ENCODE peak calls at places on chromosomes 16 and 17, in four cellular contexts. U is GM23248, Q is PC-3, O is neuronal stem cell. V is an unnamed sample.
A peak's percentile ranks its signal among the peaks of the same experiment; 100 is the strongest.

GRCh38 chr17:72618018-72618509 is 474.4 kb downstream of the SLC39A11 start:
- DNase-seq in U (peak; percentile 56), Q (peak; percentile 76), O (no peak), V (no peak)

GRCh38 chr17:252456-252855 is 71.0 kb upstream of the DOC2B start:
- DNase-seq in U (no peak), Q (no peak), O (no peak), V (no peak)

GRCh38 chr16:14344292-14344691 is 273.2 kb downstream of the MRTFB start:
- DNase-seq in U (no peak), Q (no peak), O (no peak), V (no peak)

GRCh38 chr17:66493283-66494019 is 191.0 kb downstream of the PRKCA start:
- DNase-seq in U (peak; percentile 88), Q (peak; percentile 56), O (no peak), V (peak; percentile 71)

GRCh38 chr17:75459590-75460267 is 3.3 kb downstream of the TMEM94 start:
- DNase-seq in U (no peak), Q (peak; percentile 85), O (no peak), V (no peak)

GRCh38 chr17:33651631-33652030 is 358.5 kb upstream of the ASIC2 start:
- DNase-seq in U (peak; percentile 24), Q (peak; percentile 4), O (no peak), V (peak; percentile 3)

GRCh38 chr17:31321481-31321880 is at the start of gene EVI2A:
- DNase-seq in U (peak; percentile 80), Q (peak; percentile 69), O (no peak), V (peak; percentile 76)

GRCh38 chr16:55505333-55506015 is 3.4 kb upstream of the LPCAT2 start:
- DNase-seq in U (no peak), Q (no peak), O (no peak), V (no peak)

GRCh38 chr17:72446525-72447250 is 325.9 kb downstream of the SOX9 start:
- DNase-seq in U (no peak), Q (no peak), O (no peak), V (peak; percentile 81)

GRCh38 chr16:29775742-29776408 is 2.2 kb upstream of the ZG16 start:
- DNase-seq in U (peak; percentile 43), Q (peak; percentile 52), O (no peak), V (peak; percentile 48)

GRCh38 chr17:35083071-35083470 is 19.6 kb upstream of the RFFL start:
- DNase-seq in U (no peak), Q (no peak), O (no peak), V (no peak)

GRCh38 chr17:36529121-36529520 is 5.5 kb downstream of the MYO19 start:
- DNase-seq in U (peak; percentile 85), Q (peak; percentile 65), O (no peak), V (peak; percentile 58)

GRCh38 chr16:23286131-23286532 is 16.0 kb upstream of the SCNN1B start:
- DNase-seq in U (peak; percentile 84), Q (peak; percentile 86), O (no peak), V (no peak)

GRCh38 chr17:41098476-41098875 is 534 bp upstream of the KRTAP4-8 start:
- DNase-seq in U (peak; percentile 76), Q (peak; percentile 57), O (no peak), V (no peak)

GRCh38 chr17:62824290-62825135 is 16.4 kb upstream of the MARCHF10 start:
- DNase-seq in U (peak; percentile 97), Q (peak; percentile 92), O (peak; percentile 61), V (peak; percentile 99)

GRCh38 chr16:15482068-15482747 is 47.8 kb downstream of the BMERB1 start:
- DNase-seq in U (peak; percentile 98), Q (peak; percentile 94), O (no peak), V (peak; percentile 98)

GRCh38 chr16:79426663-79427062 is 173.9 kb downstream of the MAF start:
- DNase-seq in U (no peak), Q (no peak), O (no peak), V (no peak)

GRCh38 chr17:29766796-29767327 is 144.2 kb upstream of the CORO6 start:
- DNase-seq in U (no peak), Q (no peak), O (no peak), V (peak; percentile 47)

GRCh38 chr16:8785408-8785807 is 12.0 kb downstream of the TMEM186 start:
- DNase-seq in U (no peak), Q (no peak), O (no peak), V (no peak)

GRCh38 chr16:47049901-47050583 is 76.6 kb upstream of the DNAJA2 start:
- DNase-seq in U (no peak), Q (no peak), O (no peak), V (no peak)

GRCh38 chr16:46832757-46833464 is 1.9 kb upstream of the C16orf87 start:
- DNase-seq in U (no peak), Q (no peak), O (no peak), V (no peak)

GRCh38 chr17:12815642-12816141 is 26.4 kb downstream of the ARHGAP44 start:
- DNase-seq in U (no peak), Q (no peak), O (no peak), V (no peak)

GRCh38 chr17:13601776-13602551 is at the start of gene HS3ST3A1:
- DNase-seq in U (peak; percentile 97), Q (peak; percentile 84), O (peak; percentile 85), V (peak; percentile 87)

GRCh38 chr17:34826332-34826731 is 134.9 kb downstream of the CCT6B start:
- DNase-seq in U (peak; percentile 41), Q (peak; percentile 44), O (no peak), V (no peak)

GRCh38 chr17:44536090-44536960 is 21.0 kb upstream of the FZD2 start:
- DNase-seq in U (peak; percentile 32), Q (no peak), O (no peak), V (peak; percentile 38)

GRCh38 chr17:13484020-13484419 is 117.7 kb downstream of the HS3ST3A1 start:
- DNase-seq in U (peak; percentile 75), Q (no peak), O (no peak), V (peak; percentile 74)

GRCh38 chr17:62096401-62096670 is 31.3 kb upstream of the MED13 start:
- DNase-seq in U (no peak), Q (no peak), O (no peak), V (no peak)

GRCh38 chr16:56273615-56274014 is 82.3 kb downstream of the GNAO1 start:
- DNase-seq in U (no peak), Q (no peak), O (no peak), V (no peak)

GRCh38 chr17:17919169-17920107 is 52.8 kb downstream of the TOM1L2 start:
- DNase-seq in U (peak; percentile 80), Q (peak; percentile 90), O (peak; percentile 65), V (peak; percentile 81)

GRCh38 chr17:3685174-3685812 is 10.7 kb downstream of the P2RX5 start:
- DNase-seq in U (no peak), Q (no peak), O (no peak), V (no peak)

GRCh38 chr17:610285-610684 is 104.4 kb downstream of the VPS53 start:
- DNase-seq in U (no peak), Q (no peak), O (no peak), V (no peak)

GRCh38 chr16:57484515-57485005 is 1.7 kb downstream of the DOK4 start:
- DNase-seq in U (no peak), Q (no peak), O (no peak), V (no peak)
- H2AFZ ChIP-seq in U (no peak overlapping the region), Q (no peak overlapping the region), O (no peak overlapping the region), V (no peak overlapping the region)

DNA sequence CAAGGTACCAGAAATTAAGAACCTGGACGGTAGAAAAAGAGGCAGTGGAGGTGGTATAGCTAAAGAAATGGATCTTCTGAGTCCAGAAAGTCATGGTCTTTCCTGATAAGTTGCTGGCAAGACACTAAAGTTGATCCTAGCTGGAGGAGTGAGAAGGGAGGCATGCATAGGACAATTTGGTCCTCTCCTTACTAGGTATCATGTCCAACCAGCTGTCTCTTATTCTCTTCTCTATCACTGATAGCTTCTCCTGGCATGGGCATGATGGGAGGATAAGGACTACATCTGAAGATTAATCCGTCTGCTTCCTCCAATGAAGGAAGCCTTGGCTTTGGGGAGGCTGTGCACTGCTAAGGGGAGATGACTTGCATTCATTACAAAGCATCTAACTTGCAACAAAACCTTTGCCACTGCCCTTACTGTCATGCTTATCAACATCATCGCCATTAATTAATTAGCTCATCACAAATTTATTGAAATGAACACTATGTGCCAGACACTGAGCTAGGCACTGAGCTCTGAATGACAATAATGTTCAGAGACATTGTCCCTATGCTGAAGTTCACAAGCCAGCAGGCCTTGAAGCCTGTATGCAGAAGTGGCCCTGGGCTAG is 3.1 kb upstream of the FAM117A start:
- DNase-seq in U (no peak), Q (no peak), O (no peak), V (no peak)
- H3K9ac ChIP-seq in U (no peak overlapping the region), Q (no peak overlapping the region), O (no peak overlapping the region), V (no peak overlapping the region)

GRCh38 chr17:57881143-57881542 is 31.3 kb upstream of the MRPS23 start:
- DNase-seq in U (peak; percentile 69), Q (no peak), O (no peak), V (peak; percentile 85)
- H3K4me1 ChIP-seq in U (peaks cover 57% of the 10 kb centered on the region), Q (peaks cover 49% of the 10 kb centered on the region), O (peaks cover 13% of the 10 kb centered on the region), V (peaks cover 38% of the 10 kb centered on the region)

GRCh38 chr16:1308036-1308976 is 1.1 kb upstream of the UBE2I start:
- DNase-seq in U (no peak), Q (peak; percentile 49), O (no peak), V (peak; percentile 33)
- H2AFZ ChIP-seq in U (peak overlapping the region; percentile 52), Q (peak overlapping the region; percentile 75), O (peak overlapping the region; percentile 95), V (no peak overlapping the region)

DNA sequence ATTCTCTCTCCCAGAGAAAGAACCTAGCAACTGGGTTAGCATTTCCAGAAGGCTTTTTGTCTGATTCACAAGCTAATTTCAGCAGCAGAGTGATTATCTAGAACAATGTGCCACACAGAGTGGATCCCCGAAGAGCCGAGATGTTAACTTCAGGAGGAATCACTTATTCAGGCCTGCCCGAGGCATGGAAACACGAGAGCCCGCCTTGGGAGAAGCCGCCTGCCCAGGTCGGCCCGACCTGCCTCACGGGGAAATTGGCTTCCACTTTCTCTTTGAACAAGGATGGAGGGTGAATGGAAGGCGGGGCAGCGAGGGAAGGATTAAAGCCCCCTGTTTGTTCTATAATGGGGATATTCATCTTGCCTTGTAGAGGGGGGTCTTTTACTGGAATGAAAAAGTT is 32.8 kb downstream of the NTN1 start:
- DNase-seq in U (no peak), Q (no peak), O (no peak), V (no peak)
- H3K9ac ChIP-seq in U (no peak overlapping the region), Q (no peak overlapping the region), O (no peak overlapping the region), V (no peak overlapping the region)

GRCh38 chr17:77473615-77474226 is 333.0 kb downstream of the SEC14L1 start:
- DNase-seq in U (peak; percentile 38), Q (peak; percentile 50), O (no peak), V (no peak)
- H3K4me1 ChIP-seq in U (peaks cover 79% of the 10 kb centered on the region), Q (peaks cover 60% of the 10 kb centered on the region), O (peaks cover 54% of the 10 kb centered on the region), V (peaks cover 69% of the 10 kb centered on the region)

GRCh38 chr16:70589998-70590471 is 56.3 kb upstream of the IL34 start:
- DNase-seq in U (peak; percentile 51), Q (no peak), O (no peak), V (peak; percentile 64)

GRCh38 chr16:70591609-70592008 is 54.8 kb upstream of the IL34 start:
- DNase-seq in U (no peak), Q (no peak), O (no peak), V (no peak)

GRCh38 chr16:70590722-70591438 is 55.5 kb upstream of the IL34 start:
- DNase-seq in U (no peak), Q (no peak), O (no peak), V (no peak)

GRCh38 chr16:70586731-70587130 is 59.6 kb upstream of the IL34 start:
- DNase-seq in U (no peak), Q (no peak), O (no peak), V (no peak)

DNA sequence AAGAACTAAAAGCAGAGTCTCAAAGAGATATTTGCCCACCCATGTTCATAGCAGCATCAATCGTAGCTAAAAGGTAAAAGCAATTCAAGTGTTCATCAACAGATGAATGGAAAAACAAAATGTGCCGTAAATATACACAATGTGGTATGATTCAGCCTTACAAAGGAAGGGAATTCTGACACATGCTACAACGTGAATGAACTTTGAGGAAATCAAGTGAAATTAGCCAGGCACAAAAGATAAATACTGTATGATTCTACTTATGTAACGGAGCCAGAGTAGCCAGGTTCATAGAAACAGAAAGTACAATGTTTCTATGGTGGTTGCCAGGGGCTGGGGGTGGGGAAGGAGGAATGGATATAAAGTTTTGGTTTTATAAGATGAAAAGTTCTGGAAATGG is 57.8 kb upstream of the IL34 start:
- DNase-seq in U (peak; percentile 64), Q (no peak), O (no peak), V (peak; percentile 38)
- H2AFZ ChIP-seq in U (no peak overlapping the region), Q (no peak overlapping the region), O (no peak overlapping the region), V (no peak overlapping the region)